ENCODE peak calls at places on chromosome 9, in five cellular contexts. W, Z, J, M and R are unnamed samples.

GRCh38 chr9:134868751-134869553 is 11.7 kb upstream of the FCN2 start:
- DNase-seq in J (no peak), W (no peak), Z (no peak), M (no peak), R (no peak)

GRCh38 chr9:111052831-111053230 is 14.6 kb upstream of the LPAR1 start:
- DNase-seq in W (no peak), Z (no peak), M (peak; percentile 71), J (no peak), R (no peak)

GRCh38 chr9:18238254-18238653 is 235.7 kb upstream of the ADAMTSL1 start:
- DNase-seq in Z (no peak), M (peak; percentile 89), J (no peak), W (no peak), R (no peak)

GRCh38 chr9:102354041-102354440 is 615.6 kb upstream of the GRIN3A start:
- DNase-seq in Z (no peak), M (no peak), W (no peak), J (no peak), R (no peak)

GRCh38 chr9:82810902-82811301 is 252.0 kb downstream of the RASEF start:
- DNase-seq in M (no peak), W (no peak), J (no peak), Z (peak; percentile 4), R (no peak)

GRCh38 chr9:114434878-114435311 is 47.1 kb upstream of the AKNA start:
- DNase-seq in J (no peak), W (no peak), Z (peak; percentile 29), M (peak; percentile 12), R (no peak)

GRCh38 chr9:101235105-101235866 is 149.5 kb downstream of the BAAT start:
- DNase-seq in M (no peak), W (no peak), J (no peak), Z (peak; percentile 49), R (no peak)

GRCh38 chr9:36386396-36386795 is 13.7 kb downstream of the RNF38 start:
- DNase-seq in W (no peak), Z (no peak), M (no peak), J (no peak), R (no peak)

GRCh38 chr9:131651599-131651998 is 88.3 kb downstream of the RAPGEF1 start:
- DNase-seq in Z (no peak), M (peak; percentile 79), W (no peak), J (no peak), R (no peak)

GRCh38 chr9:30299126-30299780 is 2085.2 kb upstream of the ACO1 start:
- DNase-seq in W (no peak), Z (no peak), M (no peak), J (no peak), R (no peak)

GRCh38 chr9:69190086-69190865 is 16.2 kb downstream of the TJP2 start:
- DNase-seq in J (no peak), Z (no peak), M (no peak), W (no peak), R (no peak)

GRCh38 chr9:38108326-38108725 is 39.3 kb upstream of the SHB start:
- DNase-seq in M (no peak), J (no peak), W (no peak), Z (no peak), R (no peak)

GRCh38 chr9:93318441-93318840 is 133.0 kb upstream of the FAM120A start:
- DNase-seq in Z (no peak), M (no peak), W (no peak), J (no peak), R (no peak)

GRCh38 chr9:138096192-138096845 is 218.7 kb downstream of the CACNA1B start:
- DNase-seq in Z (no peak), J (no peak), M (no peak), W (no peak), R (no peak)

GRCh38 chr9:91503650-91504007 is 80.0 kb upstream of the NFIL3 start:
- DNase-seq in M (no peak), J (no peak), Z (no peak), W (no peak), R (no peak)

GRCh38 chr9:20835364-20836286 is 151.6 kb downstream of the FOCAD start:
- DNase-seq in Z (no peak), W (no peak), M (peak; percentile 27), J (no peak), R (no peak)

GRCh38 chr9:114011313-114011712 is 66.8 kb downstream of the AMBP start:
- DNase-seq in J (no peak), M (no peak), Z (no peak), W (no peak), R (no peak)